ENCODE peak calls at places on chromosomes 16 and 17, in ten cellular contexts. I, B, T, W, O, U, Z, J, K and Y are unnamed samples.

GRCh38 chr17:28745777-28746473 is 2.1 kb downstream of the TRAF4 start:
- DNase-seq in I (no peak), B (no peak), T (no peak), W (peak; percentile 62), O (no peak), U (no peak), Z (no peak), J (no peak), K (no peak), Y (no peak)

GRCh38 chr17:77036136-77036840 is 104.5 kb upstream of the SEC14L1 start:
- DNase-seq in I (no peak), B (no peak), T (no peak), W (no peak), O (no peak), U (no peak), Z (no peak), J (no peak), K (no peak), Y (no peak)

GRCh38 chr17:79830763-79831366 is 8.4 kb downstream of the CBX4 start:
- DNase-seq in I (no peak), B (peak; percentile 69), T (no peak), W (no peak), O (no peak), U (no peak), Z (no peak), J (peak; percentile 66), K (no peak), Y (no peak)

GRCh38 chr17:65190467-65191095 is 53.4 kb downstream of the RGS9 start:
- DNase-seq in I (peak; percentile 23), B (no peak), T (no peak), W (no peak), O (no peak), U (no peak), Z (no peak), J (no peak), K (no peak), Y (no peak)

GRCh38 chr17:68296217-68297140 is 5.2 kb downstream of the ARSG start:
- DNase-seq in I (no peak), B (no peak), T (peak; percentile 46), W (no peak), O (no peak), U (no peak), Z (no peak), J (peak; percentile 15), K (peak; percentile 44), Y (no peak)

GRCh38 chr16:30699615-30700099 is 686 bp downstream of the SRCAP start:
- DNase-seq in I (no peak), B (no peak), T (no peak), W (no peak), O (no peak), U (no peak), Z (no peak), J (no peak), K (no peak), Y (no peak)

GRCh38 chr16:81170824-81171223 is 67.7 kb upstream of the BCO1 start:
- DNase-seq in I (no peak), B (no peak), T (no peak), W (no peak), O (no peak), U (no peak), Z (no peak), J (no peak), K (no peak), Y (no peak)

GRCh38 chr17:4017377-4017776 is 53.1 kb upstream of the ATP2A3 start:
- DNase-seq in I (no peak), B (no peak), T (no peak), W (no peak), O (no peak), U (no peak), Z (no peak), J (no peak), K (no peak), Y (no peak)

GRCh38 chr17:82450357-82451106 is at the start of gene CYBC1:
- DNase-seq in I (peak; percentile 94), B (peak; percentile 92), T (peak; percentile 93), W (peak; percentile 95), O (peak; percentile 79), U (peak; percentile 86), Z (peak; percentile 89), J (peak; percentile 92), K (peak; percentile 92), Y (peak; percentile 97)

GRCh38 chr16:63512910-63513309 is 1476.7 kb upstream of the CDH8 start:
- DNase-seq in I (no peak), B (no peak), T (no peak), W (no peak), O (no peak), U (no peak), Z (no peak), J (no peak), K (no peak), Y (no peak)

GRCh38 chr16:55499951-55500350 is 8.9 kb upstream of the LPCAT2 start:
- DNase-seq in I (peak; percentile 100), B (no peak), T (no peak), W (no peak), O (no peak), U (no peak), Z (peak; percentile 95), J (no peak), K (no peak), Y (peak; percentile 46)

GRCh38 chr17:81959362-81960129 is 1.4 kb downstream of the NOTUM start:
- DNase-seq in I (peak; percentile 35), B (peak; percentile 57), T (peak; percentile 74), W (peak; percentile 86), O (peak; percentile 30), U (peak; percentile 50), Z (no peak), J (peak; percentile 63), K (peak; percentile 83), Y (peak; percentile 84)

GRCh38 chr17:58520843-58521430 is 6.5 kb upstream of the MTMR4 start:
- DNase-seq in I (peak; percentile 22), B (no peak), T (no peak), W (no peak), O (no peak), U (no peak), Z (no peak), J (peak; percentile 40), K (no peak), Y (no peak)

GRCh38 chr16:82605863-82606620 is 20.7 kb upstream of the CDH13 start:
- DNase-seq in I (no peak), B (no peak), T (no peak), W (no peak), O (no peak), U (no peak), Z (no peak), J (no peak), K (no peak), Y (no peak)

GRCh38 chr17:40490289-40490853 is 11.1 kb downstream of the TNS4 start:
- DNase-seq in I (peak; percentile 86), B (peak; percentile 18), T (no peak), W (no peak), O (peak; percentile 42), U (no peak), Z (no peak), J (peak; percentile 87), K (no peak), Y (peak; percentile 97)

GRCh38 chr17:70956731-70957130 is 787.4 kb downstream of the KCNJ2 start:
- DNase-seq in I (peak; percentile 13), B (no peak), T (no peak), W (no peak), O (no peak), U (no peak), Z (no peak), J (no peak), K (no peak), Y (no peak)

GRCh38 chr16:87686697-87687570 is 78.9 kb downstream of the KLHDC4 start:
- DNase-seq in I (peak; percentile 29), B (no peak), T (no peak), W (no peak), O (no peak), U (no peak), Z (no peak), J (peak; percentile 12), K (no peak), Y (no peak)

GRCh38 chr17:48589831-48590602 is at the start of gene HOXB3:
- DNase-seq in I (peak; percentile 88), B (peak; percentile 32), T (no peak), W (no peak), O (no peak), U (no peak), Z (no peak), J (no peak), K (no peak), Y (no peak)

GRCh38 chr17:32496348-32497078 is 9.7 kb downstream of the CDK5R1 start:
- DNase-seq in I (peak; percentile 77), B (no peak), T (no peak), W (no peak), O (no peak), U (no peak), Z (no peak), J (no peak), K (no peak), Y (peak; percentile 56)

GRCh38 chr17:2687074-2687418 is 24.5 kb downstream of the CLUH start:
- DNase-seq in I (no peak), B (no peak), T (no peak), W (no peak), O (no peak), U (no peak), Z (no peak), J (no peak), K (no peak), Y (no peak)